ENCODE peak calls at places on chromosome 12, in nine cellular contexts. S, K, I, X, Z, A, H, R and O are unnamed samples.

GRCh38 chr12:9872743-9873142 is 3.6 kb upstream of the CLEC2B start:
- DNase-seq in R (no peak), K (no peak), H (no peak), S (no peak), Z (no peak), I (no peak), A (no peak), X (no peak), O (no peak)

GRCh38 chr12:49912345-49912744 is 8.6 kb upstream of the FAIM2 start:
- DNase-seq in R (no peak), K (no peak), X (no peak), A (no peak), I (peak; percentile 60), H (no peak), Z (no peak), S (no peak), O (no peak)

GRCh38 chr12:113940357-113940756 is 25.8 kb downstream of the RBM19 start:
- DNase-seq in X (no peak), K (no peak), I (no peak), R (no peak), S (no peak), A (no peak), H (no peak), Z (no peak), O (no peak)

GRCh38 chr12:19994970-19995369 is 373.4 kb upstream of the PDE3A start:
- DNase-seq in I (no peak), R (no peak), S (no peak), K (no peak), A (no peak), Z (no peak), X (no peak), H (no peak), O (no peak)

GRCh38 chr12:25320123-25321006 is 69.6 kb upstream of the KRAS start:
- DNase-seq in I (no peak), A (no peak), R (no peak), Z (no peak), H (no peak), X (no peak), K (peak; percentile 39), S (no peak), O (no peak)

GRCh38 chr12:162467-163307 is 51.3 kb downstream of the SLC6A12 start:
- DNase-seq in S (no peak), H (no peak), Z (no peak), R (no peak), X (no peak), A (no peak), I (no peak), K (no peak), O (peak; percentile 46)

GRCh38 chr12:67517181-67517887 is 131.2 kb upstream of the DYRK2 start:
- DNase-seq in K (peak; percentile 12), S (no peak), R (peak; percentile 53), X (no peak), I (no peak), Z (no peak), H (no peak), A (no peak), O (no peak)

GRCh38 chr12:104669057-104669770 is 212.5 kb downstream of the CHST11 start:
- DNase-seq in S (no peak), Z (no peak), A (no peak), I (peak; percentile 77), H (no peak), K (no peak), X (no peak), R (no peak), O (peak; percentile 30)

GRCh38 chr12:45583011-45583657 is 146.4 kb upstream of the ARID2 start:
- DNase-seq in H (no peak), S (no peak), A (no peak), R (no peak), I (no peak), Z (no peak), X (no peak), K (no peak), O (no peak)

GRCh38 chr12:130665753-130666152 is 50.3 kb downstream of the RIMBP2 start:
- DNase-seq in Z (no peak), K (peak; percentile 31), X (no peak), S (no peak), H (no peak), R (no peak), A (no peak), I (no peak), O (no peak)

GRCh38 chr12:56014205-56014604 is 6.6 kb upstream of the IKZF4 start:
- DNase-seq in X (no peak), K (no peak), H (no peak), I (no peak), R (no peak), Z (no peak), S (no peak), A (no peak), O (no peak)

GRCh38 chr12:50925342-50925651 is 27.0 kb upstream of the HIGD1C start:
- DNase-seq in A (no peak), S (no peak), K (no peak), H (no peak), I (no peak), X (no peak), R (no peak), Z (no peak), O (no peak)

GRCh38 chr12:72699362-72699761 is 427.2 kb downstream of the TRHDE start:
- DNase-seq in S (no peak), Z (no peak), R (no peak), H (no peak), A (no peak), K (no peak), X (no peak), I (no peak), O (no peak)